ENCODE peak calls at places on chromosomes 5 and 9, in six cellular contexts. One of them, this sample, is unnamed.

GRCh38 chr9:97853844-97854695 is 1.0 kb downstream of the FOXE1 start:
- DNase-seq in IMR-90: peak
- DNase-seq in HFFc6: peak
- DNase-seq in DND-41: no peak
- DNase-seq in RWPE1: peak
- DNase-seq in H9: peak
- DNase-seq in this sample: peak

GRCh38 chr9:37104183-37104889 is 16.0 kb upstream of the ZCCHC7 start:
- DNase-seq in IMR-90: peak
- DNase-seq in HFFc6: peak
- DNase-seq in DND-41: no peak
- DNase-seq in RWPE1: peak
- DNase-seq in H9: no peak
- DNase-seq in this sample: no peak

GRCh38 chr5:167565555-167565954 is 725.9 kb upstream of the WWC1 start:
- DNase-seq in IMR-90: peak
- DNase-seq in HFFc6: peak
- DNase-seq in DND-41: no peak
- DNase-seq in RWPE1: peak
- DNase-seq in H9: no peak
- DNase-seq in this sample: no peak

GRCh38 chr5:152271420-152271819 is 133.7 kb downstream of the NMUR2 start:
- DNase-seq in IMR-90: no peak
- DNase-seq in HFFc6: no peak
- DNase-seq in DND-41: no peak
- DNase-seq in RWPE1: peak
- DNase-seq in H9: peak
- DNase-seq in this sample: peak

GRCh38 chr9:3508531-3509374 is 17.0 kb downstream of the RFX3 start:
- DNase-seq in IMR-90: peak
- DNase-seq in HFFc6: no peak
- DNase-seq in DND-41: no peak
- DNase-seq in RWPE1: no peak
- DNase-seq in H9: no peak
- DNase-seq in this sample: no peak

GRCh38 chr9:89608646-89609335 is 4.0 kb downstream of the GADD45G start:
- DNase-seq in IMR-90: no peak
- DNase-seq in HFFc6: no peak
- DNase-seq in DND-41: no peak
- DNase-seq in RWPE1: no peak
- DNase-seq in H9: peak
- DNase-seq in this sample: no peak

GRCh38 chr9:88537743-88538055 is 2.7 kb downstream of the NXNL2 start:
- DNase-seq in IMR-90: peak
- DNase-seq in HFFc6: peak
- DNase-seq in DND-41: peak
- DNase-seq in RWPE1: no peak
- DNase-seq in H9: no peak
- DNase-seq in this sample: peak

GRCh38 chr9:16138961-16139441 is 586.2 kb downstream of the CCDC171 start:
- DNase-seq in IMR-90: peak
- DNase-seq in HFFc6: peak
- DNase-seq in DND-41: no peak
- DNase-seq in RWPE1: no peak
- DNase-seq in H9: no peak
- DNase-seq in this sample: no peak

GRCh38 chr5:132487841-132488555 is 2.6 kb downstream of the IRF1 start:
- DNase-seq in IMR-90: no peak
- DNase-seq in HFFc6: no peak
- DNase-seq in DND-41: peak
- DNase-seq in RWPE1: no peak
- DNase-seq in H9: peak
- DNase-seq in this sample: no peak

GRCh38 chr9:16681659-16681990 is 188.8 kb downstream of the BNC2 start:
- DNase-seq in IMR-90: no peak
- DNase-seq in HFFc6: no peak
- DNase-seq in DND-41: no peak
- DNase-seq in RWPE1: no peak
- DNase-seq in H9: no peak
- DNase-seq in this sample: no peak

GRCh38 chr9:130266236-130267098 is 907 bp downstream of the HMCN2 start:
- DNase-seq in IMR-90: no peak
- DNase-seq in HFFc6: no peak
- DNase-seq in DND-41: no peak
- DNase-seq in RWPE1: no peak
- DNase-seq in H9: peak
- DNase-seq in this sample: no peak

GRCh38 chr9:33273972-33274328 is 9.1 kb downstream of the CHMP5 start:
- DNase-seq in IMR-90: peak
- DNase-seq in HFFc6: no peak
- DNase-seq in DND-41: no peak
- DNase-seq in RWPE1: no peak
- DNase-seq in H9: no peak
- DNase-seq in this sample: no peak

GRCh38 chr9:33272061-33272460 is 7.2 kb downstream of the CHMP5 start:
- DNase-seq in IMR-90: no peak
- DNase-seq in HFFc6: no peak
- DNase-seq in DND-41: no peak
- DNase-seq in RWPE1: no peak
- DNase-seq in H9: no peak
- DNase-seq in this sample: no peak

GRCh38 chr9:33277484-33277883 is 12.6 kb downstream of the CHMP5 start:
- DNase-seq in IMR-90: no peak
- DNase-seq in HFFc6: no peak
- DNase-seq in DND-41: no peak
- DNase-seq in RWPE1: no peak
- DNase-seq in H9: no peak
- DNase-seq in this sample: no peak

GRCh38 chr9:33270146-33270545 is 5.3 kb downstream of the CHMP5 start:
- DNase-seq in IMR-90: no peak
- DNase-seq in HFFc6: no peak
- DNase-seq in DND-41: no peak
- DNase-seq in RWPE1: no peak
- DNase-seq in H9: no peak
- DNase-seq in this sample: no peak

GRCh38 chr9:33273266-33273971 is 8.6 kb downstream of the CHMP5 start:
- DNase-seq in IMR-90: peak
- DNase-seq in HFFc6: no peak
- DNase-seq in DND-41: no peak
- DNase-seq in RWPE1: no peak
- DNase-seq in H9: no peak
- DNase-seq in this sample: no peak
- TF ChIP-seq CTCF in IMR-90: no peak
- TF ChIP-seq CTCF in HFFc6: no peak
- TF ChIP-seq CTCF in DND-41: no peak
- TF ChIP-seq CTCF in RWPE1: no peak
- TF ChIP-seq CTCF in H9: no peak
- TF ChIP-seq CTCF in this sample: no peak

GRCh38 chr5:149829954-149830353 is 99.8 kb downstream of the PPARGC1B start:
- DNase-seq in IMR-90: no peak
- DNase-seq in HFFc6: no peak
- DNase-seq in DND-41: no peak
- DNase-seq in RWPE1: no peak
- DNase-seq in H9: no peak
- DNase-seq in this sample: no peak
- TF ChIP-seq CTCF in IMR-90: peak
- TF ChIP-seq CTCF in HFFc6: peak
- TF ChIP-seq CTCF in DND-41: peak
- TF ChIP-seq CTCF in RWPE1: peak
- TF ChIP-seq CTCF in H9: peak
- TF ChIP-seq CTCF in this sample: no peak

GRCh38 chr5:171309276-171309525 is 153 bp downstream of the TLX3 start:
- DNase-seq in IMR-90: no peak
- DNase-seq in HFFc6: no peak
- DNase-seq in DND-41: no peak
- DNase-seq in RWPE1: no peak
- DNase-seq in H9: no peak
- DNase-seq in this sample: no peak

GRCh38 chr5:171307843-171308452 is 1.1 kb upstream of the TLX3 start:
- DNase-seq in IMR-90: no peak
- DNase-seq in HFFc6: no peak
- DNase-seq in DND-41: no peak
- DNase-seq in RWPE1: no peak
- DNase-seq in H9: no peak
- DNase-seq in this sample: no peak

GRCh38 chr5:171308453-171309275 is at the start of gene TLX3:
- DNase-seq in IMR-90: peak
- DNase-seq in HFFc6: no peak
- DNase-seq in DND-41: peak
- DNase-seq in RWPE1: peak
- DNase-seq in H9: peak
- DNase-seq in this sample: no peak

GRCh38 chr5:171306141-171306540 is 2.9 kb upstream of the TLX3 start:
- DNase-seq in IMR-90: no peak
- DNase-seq in HFFc6: no peak
- DNase-seq in DND-41: no peak
- DNase-seq in RWPE1: no peak
- DNase-seq in H9: no peak
- DNase-seq in this sample: no peak

GRCh38 chr5:171306785-171307591 is 2.1 kb upstream of the TLX3 start:
- DNase-seq in IMR-90: no peak
- DNase-seq in HFFc6: no peak
- DNase-seq in DND-41: peak
- DNase-seq in RWPE1: no peak
- DNase-seq in H9: peak
- DNase-seq in this sample: no peak
- TF ChIP-seq CTCF in IMR-90: no peak
- TF ChIP-seq CTCF in HFFc6: no peak
- TF ChIP-seq CTCF in DND-41: peak
- TF ChIP-seq CTCF in RWPE1: no peak
- TF ChIP-seq CTCF in H9: no peak
- TF ChIP-seq CTCF in this sample: no peak

DNA sequence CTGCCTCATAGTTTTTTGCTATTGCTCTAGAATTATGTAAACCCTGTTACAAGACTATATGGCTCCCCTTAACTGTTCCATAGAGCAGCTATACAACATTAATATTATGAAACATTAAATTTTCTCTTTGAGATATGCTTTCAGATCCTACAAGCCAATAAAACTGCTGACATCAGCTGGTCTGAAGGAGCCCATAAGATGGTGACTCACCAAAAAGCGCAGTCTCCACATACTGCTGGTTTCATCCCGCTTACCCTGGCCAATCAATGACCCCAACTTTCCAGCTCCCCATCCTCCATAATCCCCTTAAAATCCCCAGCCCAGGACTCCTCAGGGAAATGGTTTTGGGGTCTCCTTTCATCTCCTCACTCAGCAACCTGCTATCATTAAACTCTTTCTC is 172.7 kb downstream of the NSG2 start:
- DNase-seq in IMR-90: no peak
- DNase-seq in HFFc6: no peak
- DNase-seq in DND-41: no peak
- DNase-seq in RWPE1: no peak
- DNase-seq in H9: no peak
- DNase-seq in this sample: no peak
- TF ChIP-seq CTCF in IMR-90: no peak
- TF ChIP-seq CTCF in HFFc6: no peak
- TF ChIP-seq CTCF in DND-41: no peak
- TF ChIP-seq CTCF in RWPE1: no peak
- TF ChIP-seq CTCF in H9: no peak
- TF ChIP-seq CTCF in this sample: no peak

GRCh38 chr9:77848897-77849296 is 182.7 kb downstream of the GNAQ start:
- DNase-seq in IMR-90: peak
- DNase-seq in HFFc6: peak
- DNase-seq in DND-41: no peak
- DNase-seq in RWPE1: peak
- DNase-seq in H9: no peak
- DNase-seq in this sample: no peak
- TF ChIP-seq CTCF in IMR-90: no peak
- TF ChIP-seq CTCF in HFFc6: no peak
- TF ChIP-seq CTCF in DND-41: no peak
- TF ChIP-seq CTCF in RWPE1: no peak
- TF ChIP-seq CTCF in H9: no peak
- TF ChIP-seq CTCF in this sample: no peak

DNA sequence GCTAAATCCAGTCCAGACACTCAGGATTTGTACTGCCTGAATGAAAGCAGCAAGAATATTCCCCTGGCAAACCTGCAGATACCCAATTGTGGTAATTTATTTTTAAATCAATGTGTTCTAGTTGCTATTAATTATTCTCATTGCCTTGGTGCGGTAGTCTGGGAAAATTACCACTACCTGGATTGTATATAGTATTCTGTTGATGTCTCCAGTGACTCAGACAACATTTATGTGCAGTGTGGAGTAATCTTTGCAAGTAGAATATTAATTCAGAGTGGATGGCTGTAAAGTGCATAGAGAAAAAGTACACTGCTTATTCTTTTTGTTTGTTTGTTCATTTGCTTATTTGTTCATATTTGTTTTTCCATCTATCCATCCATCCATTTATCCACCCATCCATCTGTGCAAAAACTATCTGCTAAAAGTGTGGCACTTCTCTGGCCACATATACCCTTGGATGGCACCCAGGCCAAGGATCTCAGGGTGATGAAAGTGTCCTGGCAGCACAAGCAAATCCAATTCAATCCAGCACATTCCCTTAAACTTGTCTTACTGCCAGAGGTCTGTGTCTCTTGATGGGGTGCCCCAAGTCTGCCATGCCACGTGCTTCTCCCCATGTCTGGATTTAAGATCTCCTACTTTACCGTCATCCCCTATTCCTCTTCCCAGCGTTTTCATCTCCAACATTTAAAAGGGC is 41.3 kb downstream of the NTRK2 start:
- DNase-seq in IMR-90: no peak
- DNase-seq in HFFc6: no peak
- DNase-seq in DND-41: no peak
- DNase-seq in RWPE1: peak
- DNase-seq in H9: no peak
- DNase-seq in this sample: no peak
- TF ChIP-seq CTCF in IMR-90: no peak
- TF ChIP-seq CTCF in HFFc6: no peak
- TF ChIP-seq CTCF in DND-41: no peak
- TF ChIP-seq CTCF in RWPE1: no peak
- TF ChIP-seq CTCF in H9: no peak
- TF ChIP-seq CTCF in this sample: no peak

GRCh38 chr9:38334234-38334633 is 58.3 kb upstream of the ALDH1B1 start:
- DNase-seq in IMR-90: no peak
- DNase-seq in HFFc6: no peak
- DNase-seq in DND-41: peak
- DNase-seq in RWPE1: peak
- DNase-seq in H9: no peak
- DNase-seq in this sample: no peak
- TF ChIP-seq CTCF in IMR-90: no peak
- TF ChIP-seq CTCF in HFFc6: peak
- TF ChIP-seq CTCF in DND-41: peak
- TF ChIP-seq CTCF in RWPE1: peak
- TF ChIP-seq CTCF in H9: peak
- TF ChIP-seq CTCF in this sample: peak

This sample was measured in endothelial cell.